ENCODE peak calls at places on chromosomes 6 and 20, in four cellular contexts. O is left lung; N is ovary; F is effector memory CD4-positive, alpha-beta T cell. V is an unnamed sample.

GRCh38 chr6:98836962-98837944 is 2.9 kb downstream of the POU3F2 start:
- DNase-seq in F (no peak), N (no peak), O (no peak), V (peak; percentile 33)

GRCh38 chr6:168032383-168032760 is 34.9 kb downstream of the KIF25 start:
- DNase-seq in O (no peak), N (no peak), F (no peak), V (peak; percentile 88)

GRCh38 chr6:56954389-56955170 is at the start of gene BEND6:
- DNase-seq in O (peak; percentile 47), F (no peak), N (peak; percentile 44), V (peak; percentile 79)

GRCh38 chr6:14732845-14733757 is 512.8 kb upstream of the JARID2 start:
- DNase-seq in F (no peak), N (no peak), O (no peak), V (peak; percentile 90)

GRCh38 chr6:20340459-20340858 is 61.2 kb upstream of the E2F3 start:
- DNase-seq in O (no peak), F (no peak), N (no peak), V (no peak)

GRCh38 chr6:57254055-57254717 is 32.1 kb upstream of the RAB23 start:
- DNase-seq in O (no peak), N (no peak), F (no peak), V (no peak)

GRCh38 chr6:19535351-19535750 is 301.8 kb upstream of the ID4 start:
- DNase-seq in O (no peak), N (no peak), F (no peak), V (no peak)

GRCh38 chr6:132369526-132369925 is 31.7 kb downstream of the MOXD1 start:
- DNase-seq in N (no peak), O (no peak), F (no peak), V (peak; percentile 89)

GRCh38 chr6:5205877-5206840 is 54.6 kb downstream of the LYRM4 start:
- DNase-seq in N (peak; percentile 77), F (no peak), O (no peak), V (peak; percentile 42)

GRCh38 chr20:22579711-22580697 is 4.4 kb downstream of the FOXA2 start:
- DNase-seq in N (no peak), F (no peak), O (no peak), V (no peak)

GRCh38 chr6:46128476-46128875 is 1.3 kb upstream of the ENPP4 start:
- DNase-seq in O (no peak), F (no peak), N (no peak), V (no peak)

GRCh38 chr20:40431112-40431511 is 257.9 kb downstream of the MAFB start:
- DNase-seq in F (no peak), N (no peak), O (no peak), V (no peak)

GRCh38 chr20:18719426-18719825 is 94.2 kb upstream of the SCP2D1 start:
- DNase-seq in N (no peak), O (no peak), F (no peak), V (peak; percentile 67)

GRCh38 chr6:150176152-150176551 is 33.3 kb downstream of the PPP1R14C start:
- DNase-seq in N (no peak), F (no peak), O (peak; percentile 44), V (no peak)

GRCh38 chr6:148682252-148682651 is 64.6 kb upstream of the UST start:
- DNase-seq in O (no peak), F (no peak), N (no peak), V (no peak)

GRCh38 chr20:13819885-13820645 is 35.2 kb downstream of the NDUFAF5 start:
- DNase-seq in O (no peak), N (peak; percentile 27), F (no peak), V (peak; percentile 29)

DNA sequence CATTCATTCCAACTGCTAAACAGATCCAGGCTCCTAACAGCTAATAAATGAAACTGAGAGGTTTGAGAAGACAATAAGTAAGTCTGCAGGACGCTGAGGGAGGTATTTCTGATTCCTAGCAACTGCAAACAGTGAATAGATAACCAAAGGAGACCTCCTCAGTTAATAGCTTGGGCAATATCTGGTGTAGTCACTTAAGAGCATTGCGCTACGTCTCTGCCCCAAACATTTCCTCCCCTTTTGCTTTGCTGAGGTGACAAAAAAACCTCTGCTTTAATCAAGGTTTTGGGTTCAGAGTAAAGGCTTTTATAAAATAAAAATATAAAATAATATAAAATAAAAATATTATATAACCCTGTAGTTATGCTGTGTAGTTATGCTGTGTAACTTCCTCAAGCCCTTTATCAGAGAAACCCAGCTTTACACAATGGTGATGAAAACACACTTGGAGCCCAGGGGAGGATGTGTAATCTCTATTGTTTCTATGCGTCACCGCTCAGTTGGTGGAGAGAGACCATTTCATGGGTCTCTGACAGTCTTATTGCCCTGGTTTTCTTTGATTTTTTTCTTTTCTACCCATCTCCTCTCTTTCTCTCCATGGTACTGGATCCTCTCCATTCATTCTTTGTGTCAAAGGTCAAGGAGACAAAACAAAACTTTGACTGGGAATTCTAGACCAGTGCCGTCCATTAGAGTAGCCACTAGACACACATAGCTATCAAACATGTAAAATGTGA is 18.9 kb upstream of the CALHM5 start:
- DNase-seq in F (no peak), N (no peak), O (no peak), V (no peak)
- H3K27ac ChIP-seq in F (no peak overlapping the region), N (no peak overlapping the region), O (no peak overlapping the region), V (no peak overlapping the region)

GRCh38 chr6:3455121-3455489 is 1.7 kb downstream of the SLC22A23 start:
- DNase-seq in N (no peak), F (no peak), O (no peak), V (no peak)
- H3K4me3 ChIP-seq in N (peak overlapping the region; percentile 49), F (peak overlapping the region; percentile 68), O (peak overlapping the region; percentile 47), V (peak overlapping the region; percentile 73)

GRCh38 chr20:50536333-50536732 is 26.1 kb downstream of the PTPN1 start:
- DNase-seq in O (peak; percentile 63), N (no peak), F (no peak), V (peak; percentile 38)
- H3K27ac ChIP-seq in O (peak overlapping the region; percentile 81), N (no peak overlapping the region), F (no peak overlapping the region), V (no peak overlapping the region)

GRCh38 chr6:111566873-111567517 is 38.7 kb downstream of the TRAF3IP2 start:
- DNase-seq in N (no peak), F (no peak), O (peak; percentile 53), V (peak; percentile 53)
- H3K4me3 ChIP-seq in N (no peak overlapping the region), F (peak overlapping the region; percentile 10), O (no peak overlapping the region), V (no peak overlapping the region)

DNA sequence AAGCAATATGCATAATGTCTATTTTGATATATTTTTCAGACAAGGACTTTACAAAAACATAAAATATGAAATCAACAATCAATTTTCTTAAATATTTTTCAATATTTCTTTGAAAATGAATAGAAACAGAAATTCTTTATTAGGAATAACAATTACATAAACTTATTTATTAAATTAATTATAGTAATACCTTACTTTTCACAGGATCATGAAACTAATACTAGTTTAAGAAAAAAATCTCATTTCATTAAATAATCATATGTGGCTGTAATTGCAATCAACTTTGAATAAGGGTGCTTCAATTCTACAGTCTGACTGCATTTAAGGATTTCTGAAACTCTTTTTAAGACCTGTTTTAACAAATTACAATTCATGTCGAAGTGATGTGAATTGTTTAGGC is 26.6 kb downstream of the EPHA7 start:
- DNase-seq in N (no peak), F (no peak), O (no peak), V (no peak)
- H3K27ac ChIP-seq in N (no peak overlapping the region), F (no peak overlapping the region), O (no peak overlapping the region), V (no peak overlapping the region)

GRCh38 chr20:37939701-37940151 is 36.8 kb downstream of the VSTM2L start:
- DNase-seq in F (no peak), O (no peak), N (no peak), V (no peak)

GRCh38 chr20:37941332-37941731 is 38.4 kb downstream of the VSTM2L start:
- DNase-seq in N (no peak), F (no peak), O (no peak), V (no peak)

GRCh38 chr20:37938954-37939353 is 36.0 kb downstream of the VSTM2L start:
- DNase-seq in F (no peak), O (no peak), N (no peak), V (no peak)

GRCh38 chr20:37941992-37942391 is 39.1 kb downstream of the VSTM2L start:
- DNase-seq in O (no peak), F (no peak), N (no peak), V (no peak)

DNA sequence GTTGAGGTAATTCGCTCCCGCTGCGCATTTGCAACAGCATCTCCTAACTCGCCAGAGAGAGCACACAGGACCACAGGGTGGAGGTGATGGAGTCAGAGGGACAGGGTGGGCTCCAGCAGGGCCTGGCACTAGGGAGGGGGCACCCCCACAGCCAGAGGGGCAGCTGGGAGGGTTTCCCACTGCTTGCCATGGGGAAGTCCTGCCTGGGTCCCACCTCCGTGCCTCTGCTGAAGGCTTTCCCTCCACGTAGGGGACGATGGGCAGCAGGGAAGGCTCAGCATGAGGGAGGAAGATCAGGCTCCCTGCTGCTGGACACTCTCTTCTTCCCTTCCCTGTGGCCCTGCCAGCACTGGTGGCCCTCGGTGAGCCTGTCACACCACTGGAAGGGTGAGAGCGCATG is 37.2 kb downstream of the VSTM2L start:
- DNase-seq in N (no peak), F (no peak), O (no peak), V (no peak)
- H3K4me3 ChIP-seq in N (no peak overlapping the region), F (no peak overlapping the region), O (no peak overlapping the region), V (no peak overlapping the region)

DNA sequence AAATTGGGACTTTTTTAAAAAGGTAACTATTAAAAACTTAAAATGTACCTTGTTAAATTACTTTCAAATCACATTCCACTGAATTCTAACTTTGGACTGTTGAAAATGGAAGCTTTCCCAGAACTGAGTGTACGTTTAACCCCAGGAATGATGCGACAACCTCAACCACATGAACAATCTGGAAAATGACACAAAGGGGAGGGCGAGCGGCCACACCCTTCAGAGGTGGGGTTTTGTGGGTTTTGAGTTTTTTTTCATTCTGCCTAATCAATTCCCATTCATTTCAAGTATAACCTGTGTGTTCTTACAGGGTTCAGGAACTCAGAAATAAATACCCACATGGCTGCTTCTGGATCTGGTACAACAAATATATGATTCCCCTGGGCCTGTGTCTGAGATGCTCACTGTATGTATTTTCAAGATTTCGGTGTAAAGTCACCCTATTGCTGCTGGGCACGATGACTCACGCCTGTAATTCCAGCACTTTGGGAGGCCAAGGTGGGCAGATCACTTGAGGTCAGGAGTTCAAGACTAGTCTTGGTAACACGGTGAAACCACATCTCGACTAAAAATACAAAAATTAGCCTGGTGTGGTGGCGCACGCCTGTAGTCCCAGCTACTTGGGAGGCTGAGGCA is 21.6 kb downstream of the CNKSR3 start:
- DNase-seq in N (no peak), O (no peak), F (no peak), V (peak; percentile 83)
- H3K27ac ChIP-seq in N (no peak overlapping the region), O (no peak overlapping the region), F (no peak overlapping the region), V (peak overlapping the region; percentile 80)

DNA sequence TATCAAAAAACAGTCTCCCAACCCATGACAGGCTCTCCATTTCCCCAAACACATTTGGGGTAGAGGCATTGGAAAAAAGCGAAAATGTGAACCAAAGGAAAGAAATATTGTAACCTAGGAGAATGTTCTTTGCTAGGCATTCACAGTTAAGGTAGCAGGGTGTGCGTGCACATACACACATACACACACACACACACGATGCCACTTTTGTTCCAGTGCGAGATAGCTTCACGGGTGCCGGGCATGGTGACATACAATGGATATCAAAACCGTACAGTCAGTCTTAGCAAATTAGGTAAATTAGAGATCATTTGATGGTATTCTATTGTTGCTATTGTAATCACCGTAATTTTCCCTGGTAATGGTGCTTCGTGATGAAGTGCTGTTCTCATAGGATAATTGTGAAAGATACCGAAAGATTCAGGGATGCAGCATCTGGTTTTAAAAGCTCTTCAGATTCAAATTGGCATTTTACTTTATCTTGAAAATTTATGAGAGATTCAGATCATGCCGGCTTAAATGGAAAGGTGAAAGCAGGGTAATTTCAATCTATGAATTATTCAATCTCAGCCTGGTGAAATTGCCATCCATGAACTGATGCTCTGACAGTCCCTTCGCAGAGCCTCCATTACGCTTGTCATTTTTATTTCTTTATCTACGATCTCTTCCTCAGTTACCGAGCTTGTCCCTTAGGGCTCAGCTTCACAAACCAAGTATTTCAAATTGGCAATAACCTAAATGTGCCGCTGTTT is 71.4 kb upstream of the SOX4 start:
- DNase-seq in O (no peak), N (no peak), F (no peak), V (no peak)
- H3K4me3 ChIP-seq in O (no peak overlapping the region), N (no peak overlapping the region), F (no peak overlapping the region), V (no peak overlapping the region)

V was measured in astrocyte.